ENCODE peak calls at places on chromosomes 5 and 9, in seven cellular contexts. One of them, this sample, is unnamed.

GRCh38 chr9:90870646-90871326 is 69.2 kb downstream of the SYK start:
- DNase-seq in sigmoid colon: no peak
- DNase-seq in HepG2: peak; percentile 25
- DNase-seq in GM23338: peak; percentile 62
- DNase-seq in IMR-90: peak; percentile 44
- DNase-seq in psoas muscle: no peak
- DNase-seq in adrenal gland: peak; percentile 41
- DNase-seq in this sample: no peak

GRCh38 chr5:133866160-133866902 is 102.1 kb downstream of the C5orf15 start:
- DNase-seq in sigmoid colon: peak; percentile 53
- DNase-seq in HepG2: no peak
- DNase-seq in GM23338: no peak
- DNase-seq in IMR-90: no peak
- DNase-seq in psoas muscle: peak; percentile 32
- DNase-seq in adrenal gland: no peak
- DNase-seq in this sample: no peak

GRCh38 chr5:109373932-109374331 is 35.8 kb downstream of the PJA2 start:
- DNase-seq in sigmoid colon: no peak
- DNase-seq in HepG2: no peak
- DNase-seq in GM23338: no peak
- DNase-seq in IMR-90: no peak
- DNase-seq in psoas muscle: no peak
- DNase-seq in adrenal gland: no peak
- DNase-seq in this sample: no peak

GRCh38 chr5:74357827-74358226 is 282.7 kb downstream of the ENC1 start:
- DNase-seq in sigmoid colon: no peak
- DNase-seq in HepG2: no peak
- DNase-seq in GM23338: no peak
- DNase-seq in IMR-90: peak; percentile 19
- DNase-seq in psoas muscle: no peak
- DNase-seq in adrenal gland: no peak
- DNase-seq in this sample: no peak

GRCh38 chr9:70085241-70085640 is 41.6 kb downstream of the MAMDC2 start:
- DNase-seq in sigmoid colon: no peak
- DNase-seq in HepG2: no peak
- DNase-seq in GM23338: peak; percentile 76
- DNase-seq in IMR-90: peak; percentile 66
- DNase-seq in psoas muscle: no peak
- DNase-seq in adrenal gland: no peak
- DNase-seq in this sample: no peak

GRCh38 chr9:83388346-83388745 is 149.9 kb downstream of the FRMD3 start:
- DNase-seq in sigmoid colon: no peak
- DNase-seq in HepG2: no peak
- DNase-seq in GM23338: no peak
- DNase-seq in IMR-90: no peak
- DNase-seq in psoas muscle: no peak
- DNase-seq in adrenal gland: no peak
- DNase-seq in this sample: no peak

GRCh38 chr9:77712533-77713130 is 64.5 kb upstream of the GNA14 start:
- DNase-seq in sigmoid colon: no peak
- DNase-seq in HepG2: peak; percentile 20
- DNase-seq in GM23338: no peak
- DNase-seq in IMR-90: peak; percentile 90
- DNase-seq in psoas muscle: no peak
- DNase-seq in adrenal gland: no peak
- DNase-seq in this sample: no peak

GRCh38 chr5:126067404-126067803 is 355.8 kb upstream of the GRAMD2B start:
- DNase-seq in sigmoid colon: no peak
- DNase-seq in HepG2: no peak
- DNase-seq in GM23338: no peak
- DNase-seq in IMR-90: no peak
- DNase-seq in psoas muscle: no peak
- DNase-seq in adrenal gland: no peak
- DNase-seq in this sample: no peak

GRCh38 chr5:82812575-82812974 is 264.6 kb downstream of the TMEM167A start:
- DNase-seq in sigmoid colon: no peak
- DNase-seq in HepG2: no peak
- DNase-seq in GM23338: no peak
- DNase-seq in IMR-90: peak; percentile 7
- DNase-seq in psoas muscle: no peak
- DNase-seq in adrenal gland: no peak
- DNase-seq in this sample: no peak

GRCh38 chr5:176700239-176700847 is 53.1 kb downstream of the TSPAN17 start:
- DNase-seq in sigmoid colon: no peak
- DNase-seq in HepG2: no peak
- DNase-seq in GM23338: peak; percentile 70
- DNase-seq in IMR-90: no peak
- DNase-seq in psoas muscle: no peak
- DNase-seq in adrenal gland: no peak
- DNase-seq in this sample: no peak

GRCh38 chr9:86706391-86706790 is 240.9 kb downstream of the GAS1 start:
- DNase-seq in sigmoid colon: no peak
- DNase-seq in HepG2: no peak
- DNase-seq in GM23338: peak; percentile 8
- DNase-seq in IMR-90: peak; percentile 62
- DNase-seq in psoas muscle: no peak
- DNase-seq in adrenal gland: no peak
- DNase-seq in this sample: no peak

GRCh38 chr9:97891736-97892135 is 30.6 kb downstream of the TRMO start:
- DNase-seq in sigmoid colon: no peak
- DNase-seq in HepG2: no peak
- DNase-seq in GM23338: no peak
- DNase-seq in IMR-90: no peak
- DNase-seq in psoas muscle: no peak
- DNase-seq in adrenal gland: no peak
- DNase-seq in this sample: no peak

GRCh38 chr5:41118177-41118576 is 47.0 kb upstream of the MROH2B start:
- DNase-seq in sigmoid colon: no peak
- DNase-seq in HepG2: no peak
- DNase-seq in GM23338: peak; percentile 10
- DNase-seq in IMR-90: no peak
- DNase-seq in psoas muscle: no peak
- DNase-seq in adrenal gland: no peak
- DNase-seq in this sample: no peak

GRCh38 chr9:19087601-19088000 is 15.1 kb downstream of the HAUS6 start:
- DNase-seq in sigmoid colon: no peak
- DNase-seq in HepG2: peak; percentile 53
- DNase-seq in GM23338: no peak
- DNase-seq in IMR-90: peak; percentile 59
- DNase-seq in psoas muscle: no peak
- DNase-seq in adrenal gland: peak; percentile 77
- DNase-seq in this sample: no peak

GRCh38 chr5:61701877-61702602 is 370.0 kb downstream of the ZSWIM6 start:
- DNase-seq in sigmoid colon: no peak
- DNase-seq in HepG2: no peak
- DNase-seq in GM23338: no peak
- DNase-seq in IMR-90: no peak
- DNase-seq in psoas muscle: no peak
- DNase-seq in adrenal gland: no peak
- DNase-seq in this sample: no peak

GRCh38 chr5:40599676-40600075 is 80.0 kb upstream of the PTGER4 start:
- DNase-seq in sigmoid colon: no peak
- DNase-seq in HepG2: no peak
- DNase-seq in GM23338: no peak
- DNase-seq in IMR-90: no peak
- DNase-seq in psoas muscle: no peak
- DNase-seq in adrenal gland: no peak
- DNase-seq in this sample: no peak

GRCh38 chr5:95822038-95822407 is 503 bp downstream of the GLRX start:
- DNase-seq in sigmoid colon: peak; percentile 85
- DNase-seq in HepG2: no peak
- DNase-seq in GM23338: peak; percentile 71
- DNase-seq in IMR-90: peak; percentile 25
- DNase-seq in psoas muscle: peak; percentile 77
- DNase-seq in adrenal gland: peak; percentile 58
- DNase-seq in this sample: peak; percentile 84

GRCh38 chr5:160787247-160787646 is 64.8 kb downstream of the ATP10B start:
- DNase-seq in sigmoid colon: no peak
- DNase-seq in HepG2: peak; percentile 9
- DNase-seq in GM23338: peak; percentile 75
- DNase-seq in IMR-90: no peak
- DNase-seq in psoas muscle: no peak
- DNase-seq in adrenal gland: no peak
- DNase-seq in this sample: peak; percentile 41

GRCh38 chr5:69024241-69024651 is 69.6 kb upstream of the SLC30A5 start:
- DNase-seq in sigmoid colon: no peak
- DNase-seq in HepG2: peak; percentile 58
- DNase-seq in GM23338: peak; percentile 82
- DNase-seq in IMR-90: peak; percentile 42
- DNase-seq in psoas muscle: no peak
- DNase-seq in adrenal gland: peak; percentile 25
- DNase-seq in this sample: no peak

GRCh38 chr9:107211331-107211730 is 71.7 kb upstream of the RAD23B start:
- DNase-seq in sigmoid colon: no peak
- DNase-seq in HepG2: no peak
- DNase-seq in GM23338: no peak
- DNase-seq in IMR-90: no peak
- DNase-seq in psoas muscle: no peak
- DNase-seq in adrenal gland: no peak
- DNase-seq in this sample: no peak

GRCh38 chr9:81584099-81584498 is 105.2 kb downstream of the TLE1 start:
- DNase-seq in sigmoid colon: no peak
- DNase-seq in HepG2: peak; percentile 59
- DNase-seq in GM23338: no peak
- DNase-seq in IMR-90: no peak
- DNase-seq in psoas muscle: no peak
- DNase-seq in adrenal gland: no peak
- DNase-seq in this sample: no peak

GRCh38 chr5:52807723-52808122 is 20.0 kb downstream of the ITGA1 start:
- DNase-seq in sigmoid colon: no peak
- DNase-seq in HepG2: no peak
- DNase-seq in GM23338: no peak
- DNase-seq in IMR-90: no peak
- DNase-seq in psoas muscle: no peak
- DNase-seq in adrenal gland: no peak
- DNase-seq in this sample: no peak

GRCh38 chr9:107105784-107106183 is 177.3 kb upstream of the RAD23B start:
- DNase-seq in sigmoid colon: no peak
- DNase-seq in HepG2: no peak
- DNase-seq in GM23338: no peak
- DNase-seq in IMR-90: no peak
- DNase-seq in psoas muscle: no peak
- DNase-seq in adrenal gland: no peak
- DNase-seq in this sample: no peak

GRCh38 chr5:78640622-78641021 is 8.0 kb downstream of the LHFPL2 start:
- DNase-seq in sigmoid colon: no peak
- DNase-seq in HepG2: peak; percentile 13
- DNase-seq in GM23338: no peak
- DNase-seq in IMR-90: peak; percentile 41
- DNase-seq in psoas muscle: no peak
- DNase-seq in adrenal gland: no peak
- DNase-seq in this sample: no peak

GRCh38 chr9:125276771-125277170 is 15.1 kb downstream of the GAPVD1 start:
- DNase-seq in sigmoid colon: no peak
- DNase-seq in HepG2: no peak
- DNase-seq in GM23338: no peak
- DNase-seq in IMR-90: no peak
- DNase-seq in psoas muscle: no peak
- DNase-seq in adrenal gland: no peak
- DNase-seq in this sample: no peak

DNA sequence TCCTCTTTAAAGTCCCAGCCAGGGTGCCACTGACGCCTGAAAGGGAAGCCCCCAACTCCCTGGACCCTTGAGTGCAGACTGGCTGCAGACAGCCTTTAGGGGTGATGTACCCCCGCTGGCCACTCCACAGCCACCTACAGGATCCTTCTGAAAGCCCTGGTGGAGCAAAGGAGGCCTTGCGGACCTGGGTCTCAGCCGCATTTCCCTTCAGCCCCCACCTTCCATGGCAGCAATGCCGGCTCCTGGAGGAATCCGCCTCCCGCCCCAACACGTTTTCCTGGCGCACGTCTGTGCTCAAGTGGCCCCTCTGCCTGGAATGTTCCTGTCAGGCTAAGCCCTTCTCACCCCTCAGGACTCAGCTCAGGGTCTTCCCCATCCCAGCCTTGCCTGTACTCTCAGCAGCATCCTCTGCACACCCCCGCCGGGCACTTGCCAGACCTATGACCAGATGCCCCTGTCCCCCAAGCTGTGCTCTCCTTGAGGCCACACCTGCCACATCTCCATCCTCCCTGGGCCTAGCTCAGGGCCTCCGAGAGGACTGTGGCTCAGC is 134.1 kb upstream of the RAPGEF1 start:
- DNase-seq in sigmoid colon: no peak
- DNase-seq in HepG2: no peak
- DNase-seq in GM23338: peak; percentile 22
- DNase-seq in IMR-90: no peak
- DNase-seq in psoas muscle: no peak
- DNase-seq in adrenal gland: no peak
- DNase-seq in this sample: no peak
- H3K27ac ChIP-seq in sigmoid colon: no peak overlapping the region
- H3K27ac ChIP-seq in HepG2: no peak overlapping the region
- H3K27ac ChIP-seq in GM23338: no peak overlapping the region
- H3K27ac ChIP-seq in IMR-90: no peak overlapping the region
- H3K27ac ChIP-seq in psoas muscle: no peak overlapping the region
- H3K27ac ChIP-seq in adrenal gland: no peak overlapping the region
- H3K27ac ChIP-seq in this sample: no peak overlapping the region

DNA sequence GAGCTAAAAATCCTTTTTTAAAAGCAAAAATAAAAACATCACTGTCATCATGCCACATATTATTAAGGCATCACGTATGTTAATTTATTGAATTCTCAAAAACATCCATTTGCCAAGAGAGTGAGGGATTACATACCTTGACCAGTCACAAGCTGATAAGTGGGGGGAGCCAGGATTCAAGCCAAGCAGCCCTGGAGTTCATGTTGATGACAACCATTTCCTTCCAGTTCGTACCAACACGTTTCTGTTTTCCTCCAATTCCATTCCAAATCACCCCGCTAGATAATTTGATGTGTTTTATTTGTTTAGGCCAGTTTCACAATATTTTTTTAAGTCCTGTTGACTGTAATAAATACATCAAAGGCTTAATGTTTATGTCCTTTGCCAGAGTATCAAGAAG is 53.0 kb downstream of the SLC1A3 start:
- DNase-seq in sigmoid colon: no peak
- DNase-seq in HepG2: no peak
- DNase-seq in GM23338: no peak
- DNase-seq in IMR-90: no peak
- DNase-seq in psoas muscle: no peak
- DNase-seq in adrenal gland: no peak
- DNase-seq in this sample: no peak
- H3K4me1 ChIP-seq in sigmoid colon: no peaks in the 10 kb centered on the region
- H3K4me1 ChIP-seq in HepG2: no peaks in the 10 kb centered on the region
- H3K4me1 ChIP-seq in GM23338: peaks cover 17% of the 10 kb centered on the region
- H3K4me1 ChIP-seq in IMR-90: peaks cover 5% of the 10 kb centered on the region
- H3K4me1 ChIP-seq in psoas muscle: peaks cover 43% of the 10 kb centered on the region
- H3K4me1 ChIP-seq in adrenal gland: no peaks in the 10 kb centered on the region
- H3K4me1 ChIP-seq in this sample: peaks cover 7% of the 10 kb centered on the region

GRCh38 chr5:153555420-153556114 is 65.1 kb downstream of the GRIA1 start:
- DNase-seq in sigmoid colon: no peak
- DNase-seq in HepG2: no peak
- DNase-seq in GM23338: no peak
- DNase-seq in IMR-90: no peak
- DNase-seq in psoas muscle: no peak
- DNase-seq in adrenal gland: no peak
- DNase-seq in this sample: no peak
- H3K4me3 ChIP-seq in sigmoid colon: no peak overlapping the region
- H3K4me3 ChIP-seq in HepG2: no peak overlapping the region
- H3K4me3 ChIP-seq in GM23338: no peak overlapping the region
- H3K4me3 ChIP-seq in IMR-90: no peak overlapping the region
- H3K4me3 ChIP-seq in psoas muscle: no peak overlapping the region
- H3K4me3 ChIP-seq in adrenal gland: no peak overlapping the region
- H3K4me3 ChIP-seq in this sample: no peak overlapping the region

GRCh38 chr5:149130932-149131273 is 10.4 kb upstream of the ABLIM3 start:
- DNase-seq in sigmoid colon: no peak
- DNase-seq in HepG2: no peak
- DNase-seq in GM23338: no peak
- DNase-seq in IMR-90: no peak
- DNase-seq in psoas muscle: no peak
- DNase-seq in adrenal gland: no peak
- DNase-seq in this sample: no peak
- H3K27ac ChIP-seq in sigmoid colon: no peak overlapping the region
- H3K27ac ChIP-seq in HepG2: no peak overlapping the region
- H3K27ac ChIP-seq in GM23338: no peak overlapping the region
- H3K27ac ChIP-seq in IMR-90: no peak overlapping the region
- H3K27ac ChIP-seq in psoas muscle: no peak overlapping the region
- H3K27ac ChIP-seq in adrenal gland: no peak overlapping the region
- H3K27ac ChIP-seq in this sample: peak overlapping the region; percentile 77

This sample was measured in right cardiac atrium.